ENCODE peak calls at places on chromosome 13, in ten cellular contexts. F is HL-60; M is epithelial cell of prostate; H is fibroblast of pulmonary artery; J is CD4-positive, CD25-positive, alpha-beta regulatory T cell; D is IMR-90; S is NCI-H146; C is activated naive CD4-positive, alpha-beta T cell; P is GDM1; W is activated T-helper 1 cell treated with anti-CD3 and anti-CD28 coated beads, Interleukin-12 subunit alpha, Interleukin-12 subunit beta, Interleukin-2, Interleukin-4 antibody, amounts not matched to agents 30 ng/mL and 10 ng/mL and 1 ng/mL, durations not matched to agents 14 hours and 24 hours and 36 hours. L is an unnamed sample.

GRCh38 chr13:65378943-65379519 is 1851.1 kb downstream of the PCDH9 start:
- DNase-seq in J (no peak), C (no peak), H (peak), F (no peak), P (no peak), M (no peak), D (peak), S (no peak), W (no peak), L (no peak)

GRCh38 chr13:73171242-73171641 is 112.4 kb downstream of the KLF5 start:
- DNase-seq in D (no peak), C (no peak), J (no peak), S (no peak), F (no peak), H (no peak), W (no peak), P (no peak), M (peak), L (no peak)

GRCh38 chr13:95710313-95710712 is 33.4 kb downstream of the DNAJC3 start:
- DNase-seq in M (peak), H (peak), D (peak), W (no peak), C (no peak), S (no peak), F (no peak), P (no peak), J (no peak), L (no peak)

GRCh38 chr13:44759222-44759721 is 183.1 kb upstream of the TSC22D1 start:
- DNase-seq in D (no peak), P (no peak), H (no peak), W (no peak), F (no peak), C (no peak), M (peak), J (no peak), S (peak), L (no peak)

GRCh38 chr13:66858163-66858562 is 372.0 kb downstream of the PCDH9 start:
- DNase-seq in H (no peak), F (no peak), J (no peak), P (no peak), C (no peak), D (no peak), M (no peak), W (no peak), S (no peak), L (no peak)

GRCh38 chr13:71252191-71252704 is 614.8 kb downstream of the DACH1 start:
- DNase-seq in D (no peak), M (no peak), C (no peak), S (no peak), P (no peak), H (peak), W (no peak), J (no peak), F (no peak), L (no peak)

GRCh38 chr13:107941345-107942029 is 273.8 kb downstream of the LIG4 start:
- DNase-seq in J (no peak), M (no peak), P (no peak), W (no peak), D (no peak), H (no peak), S (no peak), C (no peak), F (no peak), L (no peak)

GRCh38 chr13:95100525-95101121 is 200.6 kb downstream of the ABCC4 start:
- DNase-seq in F (no peak), J (no peak), S (no peak), M (peak), D (peak), W (no peak), C (no peak), H (peak), P (no peak), L (no peak)

GRCh38 chr13:107590556-107590955 is 624.8 kb downstream of the LIG4 start:
- DNase-seq in C (no peak), J (no peak), P (no peak), M (no peak), S (no peak), W (no peak), F (no peak), H (no peak), D (peak), L (no peak)

GRCh38 chr13:94613051-94613450 is 11.4 kb downstream of the GPR180 start:
- DNase-seq in M (no peak), C (no peak), D (no peak), P (no peak), J (no peak), H (no peak), W (no peak), S (no peak), F (no peak), L (no peak)

GRCh38 chr13:24063281-24063851 is 97.2 kb upstream of the SPATA13 start:
- DNase-seq in W (no peak), P (peak), J (no peak), S (no peak), F (no peak), C (no peak), D (no peak), H (peak), M (no peak), L (no peak)

GRCh38 chr13:38690231-38690630 is 3.4 kb downstream of the FREM2 start:
- DNase-seq in H (no peak), J (no peak), C (no peak), P (no peak), W (no peak), S (no peak), F (no peak), D (no peak), M (no peak), L (no peak)

L was measured in cerebellum.